ENCODE peak calls at places on chromosomes 7 and 10, in six cellular contexts. V is A549, B is heart left ventricle, Y is NT2/D1, I is aorta, A is breast epithelium. K is an unnamed sample. For H3K4me1, the result is how much of the 10 kb centered on the place peaks cover.

GRCh38 chr7:17937506-17938115 is 2.7 kb downstream of the SNX13 start:
- DNase-seq in A (no peak), Y (no peak), V (no peak), B (no peak), I (no peak), K (no peak)

GRCh38 chr7:140478361-140479061 is 794 bp downstream of the MKRN1 start:
- DNase-seq in B (peak), I (peak), Y (no peak), V (peak), A (peak), K (no peak)

GRCh38 chr7:149715476-149715875 is 57.9 kb downstream of the ZNF467 start:
- DNase-seq in Y (no peak), A (no peak), B (no peak), I (no peak), V (no peak), K (no peak)

GRCh38 chr7:5500056-5500776 is 76.6 kb upstream of the TNRC18 start:
- DNase-seq in B (no peak), V (no peak), A (no peak), I (no peak), Y (no peak), K (no peak)

GRCh38 chr10:86953747-86954680 is 3.4 kb downstream of the MMRN2 start:
- DNase-seq in Y (peak), B (no peak), A (no peak), V (no peak), I (peak), K (peak)

GRCh38 chr10:63409465-63410027 is 56.2 kb downstream of the JMJD1C start:
- DNase-seq in B (no peak), A (no peak), V (no peak), I (no peak), Y (no peak), K (no peak)

GRCh38 chr10:6624392-6624791 is 44.3 kb upstream of the PRKCQ start:
- DNase-seq in I (no peak), A (no peak), V (no peak), Y (no peak), B (no peak), K (no peak)

GRCh38 chr7:151895695-151896485 is 19.0 kb upstream of the PRKAG2 start:
- DNase-seq in Y (no peak), I (no peak), B (no peak), A (no peak), V (no peak), K (no peak)

GRCh38 chr10:33900591-33900990 is 566.1 kb upstream of the NRP1 start:
- DNase-seq in V (no peak), I (no peak), Y (no peak), A (no peak), B (no peak), K (no peak)

GRCh38 chr7:12890586-12890985 is 203.2 kb downstream of the ARL4A start:
- DNase-seq in A (no peak), V (no peak), Y (no peak), B (no peak), I (no peak), K (no peak)

DNA sequence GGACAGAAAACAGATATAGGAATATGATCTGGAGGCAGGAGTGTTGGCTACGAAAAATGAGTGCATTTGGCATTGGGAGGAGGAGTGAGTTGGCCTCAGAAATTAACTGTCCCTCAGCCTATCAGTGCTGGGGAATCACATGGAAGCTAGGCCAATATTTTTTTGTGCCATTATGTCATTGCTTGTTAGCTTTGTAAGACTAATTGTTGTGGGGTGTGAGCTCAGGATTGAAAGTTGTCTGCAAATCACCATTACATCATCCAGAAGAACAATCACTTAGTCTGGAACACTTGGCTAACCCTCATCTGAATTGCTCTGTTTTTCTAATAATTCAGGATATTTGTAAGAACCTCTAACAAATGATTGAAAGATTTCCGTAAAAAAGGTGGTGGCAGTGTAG is 45.2 kb upstream of the SEMA3D start:
- DNase-seq in V (no peak), Y (no peak), I (no peak), A (no peak), B (no peak), K (no peak)
- H3K4me1 ChIP-seq in V (under half), Y (under half), I (under half), A (under half), B (under half), K (under half)

DNA sequence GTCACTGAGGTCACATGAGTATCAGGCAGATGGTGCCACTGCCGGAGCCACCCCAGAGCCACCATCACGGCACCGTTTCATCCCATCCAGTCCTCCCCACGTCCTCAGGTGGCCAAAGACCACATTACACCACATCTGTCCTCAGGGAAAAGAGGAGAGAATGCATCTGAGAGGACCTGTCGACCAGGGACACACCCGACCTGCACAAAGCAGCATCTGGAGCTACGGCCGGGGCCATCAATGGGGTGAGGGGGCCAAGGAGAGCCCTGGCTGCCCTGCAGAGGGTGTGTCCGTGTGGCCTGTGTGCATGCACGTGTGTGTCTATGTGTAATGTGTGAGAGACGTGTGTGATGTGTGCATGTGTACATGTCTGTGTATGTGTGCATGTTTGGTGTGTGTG is 480.6 kb downstream of the DNAJB6 start:
- DNase-seq in Y (no peak), I (peak), A (no peak), V (no peak), B (no peak), K (no peak)
- H3K4me3 ChIP-seq in Y (no peak), I (no peak), A (no peak), V (no peak), B (no peak), K (no peak)

DNA sequence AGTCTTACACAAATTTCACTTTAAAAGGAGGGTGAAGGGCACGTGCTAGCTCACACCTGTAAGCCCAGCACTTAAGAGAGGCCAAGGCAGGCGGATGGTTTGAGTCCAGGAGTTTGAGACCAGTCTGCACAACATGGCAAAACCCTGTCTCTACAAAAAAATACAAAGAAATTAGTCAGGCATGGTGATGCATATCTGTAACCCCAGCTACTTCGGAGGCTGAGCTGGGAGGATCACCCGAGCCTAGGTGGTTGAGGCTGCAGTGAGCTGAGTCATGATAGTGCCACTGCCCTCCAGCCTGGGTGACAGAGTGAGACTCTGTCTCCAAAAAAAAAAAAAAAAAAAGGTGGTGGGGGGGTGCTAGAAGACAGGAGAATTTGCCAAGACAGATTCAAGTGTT is 237.3 kb upstream of the KLF14 start:
- DNase-seq in Y (no peak), B (no peak), V (no peak), I (no peak), A (no peak), K (no peak)
- H3K4me1 ChIP-seq in Y (under half), B (under half), V (under half), I (under half), A (under half), K (under half)

DNA sequence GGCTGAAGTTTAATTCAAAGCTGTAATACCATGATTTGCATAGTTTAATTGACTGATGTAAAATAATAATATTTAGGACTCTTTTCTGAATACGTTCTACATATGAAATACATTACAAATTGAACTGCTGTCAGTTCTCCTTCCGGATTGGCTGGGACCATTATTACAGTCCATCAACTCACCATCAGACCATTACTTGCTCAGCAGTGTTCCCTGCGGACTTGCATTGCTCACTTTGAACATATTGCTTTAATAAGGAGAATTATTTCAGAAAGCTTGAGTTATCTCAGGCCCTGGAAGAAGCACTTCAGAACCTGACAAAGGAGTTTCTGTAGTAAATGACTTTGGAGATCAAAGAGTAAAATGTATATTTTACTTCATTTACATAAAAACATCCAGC is 418.4 kb upstream of the SEMA3A start:
- DNase-seq in Y (no peak), V (no peak), A (no peak), B (no peak), I (no peak), K (no peak)
- H3K4me3 ChIP-seq in Y (no peak), V (no peak), A (no peak), B (no peak), I (no peak), K (no peak)

DNA sequence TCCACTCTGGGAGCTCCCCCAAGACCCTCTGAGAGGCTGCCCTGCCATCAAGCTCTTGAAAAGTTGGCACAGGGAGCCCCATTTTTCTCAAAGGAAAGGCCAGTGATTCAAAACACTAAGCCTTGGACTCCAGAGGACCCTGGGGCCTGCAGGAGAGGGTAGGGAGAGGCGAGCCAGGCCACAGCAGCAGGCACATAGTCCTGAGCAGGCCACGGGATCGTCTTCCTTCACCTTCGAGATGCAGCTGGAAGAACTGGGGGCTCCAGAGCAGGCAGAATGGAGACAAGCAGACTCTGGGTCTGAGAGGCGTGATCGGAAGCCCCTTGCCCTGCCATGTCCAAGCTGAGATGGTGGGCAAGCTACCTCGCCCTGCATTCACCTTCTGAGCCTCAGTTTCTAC is 13.9 kb downstream of the TNS3 start:
- DNase-seq in V (no peak), I (no peak), Y (no peak), B (no peak), A (no peak), K (no peak)
- H3K4me1 ChIP-seq in V (half or more), I (under half), Y (under half), B (under half), A (under half), K (under half)

K was measured in tibial nerve.